ENCODE peak calls at places on chromosomes 16 and 17, in nine cellular contexts. One of them, this sample, is unnamed.

GRCh38 chr17:27650836-27651235 is 19.8 kb downstream of the LGALS9 start:
- DNase-seq in HuH-7: no peak
- DNase-seq in KBM-7: no peak
- DNase-seq in stimulated activated CD4-positive, alpha-beta T cell treated with anti-CD3 and anti-CD28 coated beads, Interleukin-15, amount 100 ng/mL, for 24 hours: no peak
- DNase-seq in GM18507: no peak
- DNase-seq in CD8-positive, alpha-beta memory T cell: no peak
- DNase-seq in NCI-H526 treated with DMSO at 0.1 percent for 48 hours: no peak
- DNase-seq in left cardiac atrium: no peak
- DNase-seq in DMS 273 treated with DMSO at 0.1 percent for 48 hours: no peak
- DNase-seq in this sample: no peak

GRCh38 chr16:2229091-2229490 is 5.7 kb downstream of the E4F1 start:
- DNase-seq in DMS 273 treated with DMSO at 0.1 percent for 48 hours: no peak
- DNase-seq in NCI-H526 treated with DMSO at 0.1 percent for 48 hours: no peak
- DNase-seq in GM18507: no peak
- DNase-seq in HuH-7: no peak
- DNase-seq in left cardiac atrium: no peak
- DNase-seq in KBM-7: no peak
- DNase-seq in CD8-positive, alpha-beta memory T cell: no peak
- DNase-seq in stimulated activated CD4-positive, alpha-beta T cell treated with anti-CD3 and anti-CD28 coated beads, Interleukin-15, amount 100 ng/mL, for 24 hours: no peak
- DNase-seq in this sample: no peak

GRCh38 chr16:50653633-50654524 is 27.2 kb downstream of the SNX20 start:
- DNase-seq in CD8-positive, alpha-beta memory T cell: no peak
- DNase-seq in KBM-7: no peak
- DNase-seq in GM18507: no peak
- DNase-seq in NCI-H526 treated with DMSO at 0.1 percent for 48 hours: no peak
- DNase-seq in HuH-7: peak
- DNase-seq in left cardiac atrium: no peak
- DNase-seq in DMS 273 treated with DMSO at 0.1 percent for 48 hours: no peak
- DNase-seq in stimulated activated CD4-positive, alpha-beta T cell treated with anti-CD3 and anti-CD28 coated beads, Interleukin-15, amount 100 ng/mL, for 24 hours: no peak
- DNase-seq in this sample: no peak

GRCh38 chr17:77320046-77320445 is 179.3 kb downstream of the SEC14L1 start:
- DNase-seq in HuH-7: no peak
- DNase-seq in GM18507: no peak
- DNase-seq in KBM-7: peak
- DNase-seq in DMS 273 treated with DMSO at 0.1 percent for 48 hours: no peak
- DNase-seq in stimulated activated CD4-positive, alpha-beta T cell treated with anti-CD3 and anti-CD28 coated beads, Interleukin-15, amount 100 ng/mL, for 24 hours: no peak
- DNase-seq in NCI-H526 treated with DMSO at 0.1 percent for 48 hours: no peak
- DNase-seq in left cardiac atrium: no peak
- DNase-seq in CD8-positive, alpha-beta memory T cell: no peak
- DNase-seq in this sample: no peak

GRCh38 chr16:81723098-81723723 is 55.9 kb upstream of the PLCG2 start:
- DNase-seq in left cardiac atrium: no peak
- DNase-seq in DMS 273 treated with DMSO at 0.1 percent for 48 hours: peak
- DNase-seq in stimulated activated CD4-positive, alpha-beta T cell treated with anti-CD3 and anti-CD28 coated beads, Interleukin-15, amount 100 ng/mL, for 24 hours: peak
- DNase-seq in NCI-H526 treated with DMSO at 0.1 percent for 48 hours: peak
- DNase-seq in GM18507: peak
- DNase-seq in CD8-positive, alpha-beta memory T cell: peak
- DNase-seq in HuH-7: peak
- DNase-seq in KBM-7: peak
- DNase-seq in this sample: peak

GRCh38 chr17:1977583-1978395 is 47.3 kb downstream of the RTN4RL1 start:
- DNase-seq in stimulated activated CD4-positive, alpha-beta T cell treated with anti-CD3 and anti-CD28 coated beads, Interleukin-15, amount 100 ng/mL, for 24 hours: no peak
- DNase-seq in CD8-positive, alpha-beta memory T cell: no peak
- DNase-seq in NCI-H526 treated with DMSO at 0.1 percent for 48 hours: no peak
- DNase-seq in left cardiac atrium: peak
- DNase-seq in HuH-7: no peak
- DNase-seq in KBM-7: no peak
- DNase-seq in GM18507: no peak
- DNase-seq in DMS 273 treated with DMSO at 0.1 percent for 48 hours: no peak
- DNase-seq in this sample: no peak

GRCh38 chr17:77371117-77371887 is 230.5 kb downstream of the SEC14L1 start:
- DNase-seq in KBM-7: no peak
- DNase-seq in DMS 273 treated with DMSO at 0.1 percent for 48 hours: no peak
- DNase-seq in left cardiac atrium: peak
- DNase-seq in CD8-positive, alpha-beta memory T cell: no peak
- DNase-seq in GM18507: no peak
- DNase-seq in HuH-7: no peak
- DNase-seq in stimulated activated CD4-positive, alpha-beta T cell treated with anti-CD3 and anti-CD28 coated beads, Interleukin-15, amount 100 ng/mL, for 24 hours: no peak
- DNase-seq in NCI-H526 treated with DMSO at 0.1 percent for 48 hours: no peak
- DNase-seq in this sample: no peak

GRCh38 chr16:47779201-47780016 is 318.3 kb downstream of the PHKB start:
- DNase-seq in KBM-7: peak
- DNase-seq in DMS 273 treated with DMSO at 0.1 percent for 48 hours: no peak
- DNase-seq in left cardiac atrium: no peak
- DNase-seq in CD8-positive, alpha-beta memory T cell: no peak
- DNase-seq in NCI-H526 treated with DMSO at 0.1 percent for 48 hours: no peak
- DNase-seq in HuH-7: no peak
- DNase-seq in stimulated activated CD4-positive, alpha-beta T cell treated with anti-CD3 and anti-CD28 coated beads, Interleukin-15, amount 100 ng/mL, for 24 hours: peak
- DNase-seq in GM18507: no peak
- DNase-seq in this sample: no peak

GRCh38 chr16:48911700-48912099 is 301.7 kb upstream of the N4BP1 start:
- DNase-seq in CD8-positive, alpha-beta memory T cell: no peak
- DNase-seq in left cardiac atrium: no peak
- DNase-seq in stimulated activated CD4-positive, alpha-beta T cell treated with anti-CD3 and anti-CD28 coated beads, Interleukin-15, amount 100 ng/mL, for 24 hours: no peak
- DNase-seq in NCI-H526 treated with DMSO at 0.1 percent for 48 hours: no peak
- DNase-seq in GM18507: no peak
- DNase-seq in DMS 273 treated with DMSO at 0.1 percent for 48 hours: no peak
- DNase-seq in HuH-7: no peak
- DNase-seq in KBM-7: no peak
- DNase-seq in this sample: peak

GRCh38 chr17:2084766-2085647 is 30.1 kb downstream of the HIC1 start:
- DNase-seq in KBM-7: no peak
- DNase-seq in CD8-positive, alpha-beta memory T cell: no peak
- DNase-seq in NCI-H526 treated with DMSO at 0.1 percent for 48 hours: no peak
- DNase-seq in stimulated activated CD4-positive, alpha-beta T cell treated with anti-CD3 and anti-CD28 coated beads, Interleukin-15, amount 100 ng/mL, for 24 hours: no peak
- DNase-seq in GM18507: no peak
- DNase-seq in HuH-7: no peak
- DNase-seq in DMS 273 treated with DMSO at 0.1 percent for 48 hours: no peak
- DNase-seq in left cardiac atrium: peak
- DNase-seq in this sample: peak

This sample was measured in PC-3.